ENCODE peak calls at places on chromosomes 16 and 17, in nine cellular contexts. R is upper lobe of left lung, T is SK-N-SH, J is HL-60, O is HCT116, K is endothelial cell of umbilical vein, G is Panc1, V is HepG2, N is GM12891. F is an unnamed sample.
A peak's percentile ranks its signal among the peaks of the same experiment; 100 is the strongest.

GRCh38 chr16:55035037-55035436 is 104.4 kb downstream of the IRX5 start:
- DNase-seq in K (no peak), G (no peak), O (peak; percentile 19), N (no peak), T (peak; percentile 73), R (peak; percentile 42), J (no peak), V (peak; percentile 29), F (peak; percentile 32)

GRCh38 chr16:80027007-80027965 is 426.7 kb upstream of the MAF start:
- DNase-seq in J (peak; percentile 30), N (peak; percentile 2), V (peak; percentile 80), O (no peak), K (peak; percentile 71), T (no peak), G (peak; percentile 66), R (peak; percentile 70), F (peak; percentile 35)

GRCh38 chr17:21280081-21280518 is 4.4 kb upstream of the MAP2K3 start:
- DNase-seq in J (peak; percentile 81), O (peak; percentile 60), R (peak; percentile 95), T (peak; percentile 93), G (peak; percentile 52), V (peak; percentile 73), N (peak; percentile 79), K (peak; percentile 69), F (peak; percentile 93)

GRCh38 chr17:79154446-79154845 is 79.8 kb downstream of the ENGASE start:
- DNase-seq in V (no peak), G (no peak), O (no peak), K (no peak), R (peak; percentile 40), T (peak; percentile 70), N (no peak), J (no peak), F (peak; percentile 32)

GRCh38 chr17:72397223-72397667 is 276.4 kb downstream of the SOX9 start:
- DNase-seq in G (no peak), R (no peak), N (no peak), T (no peak), O (no peak), V (peak; percentile 74), J (no peak), K (no peak), F (no peak)

GRCh38 chr17:48990882-48991357 is 6.3 kb upstream of the IGF2BP1 start:
- DNase-seq in K (no peak), V (no peak), R (no peak), O (no peak), N (no peak), J (no peak), G (no peak), T (no peak), F (no peak)

GRCh38 chr16:50038756-50039529 is 13.9 kb downstream of the CNEP1R1 start:
- DNase-seq in J (peak; percentile 93), V (no peak), R (peak; percentile 81), G (no peak), N (no peak), K (no peak), T (no peak), O (no peak), F (peak; percentile 31)

GRCh38 chr17:32769846-32770245 is 107.1 kb downstream of the MYO1D start:
- DNase-seq in O (no peak), T (no peak), N (no peak), K (no peak), G (no peak), J (no peak), R (no peak), V (peak; percentile 9), F (no peak)

GRCh38 chr17:76544123-76544915 is 4.5 kb downstream of the PRCD start:
- DNase-seq in N (no peak), R (no peak), T (peak; percentile 90), K (no peak), J (no peak), V (no peak), G (no peak), O (no peak), F (no peak)

GRCh38 chr17:19553036-19553435 is 19.4 kb downstream of the SLC47A1 start:
- DNase-seq in G (no peak), V (no peak), R (no peak), J (no peak), T (no peak), N (no peak), O (no peak), K (no peak), F (no peak)

GRCh38 chr17:67108411-67108810 is 64.1 kb downstream of the CACNG1 start:
- DNase-seq in T (no peak), V (no peak), G (no peak), N (no peak), R (no peak), J (no peak), K (no peak), O (no peak), F (no peak)

GRCh38 chr17:70270554-70270953 is 101.2 kb downstream of the KCNJ2 start:
- DNase-seq in T (no peak), O (no peak), R (no peak), J (no peak), K (peak; percentile 55), G (no peak), V (no peak), N (no peak), F (no peak)

GRCh38 chr17:28131592-28131991 is 89.1 kb downstream of the NLK start:
- DNase-seq in G (no peak), K (peak; percentile 51), O (no peak), R (no peak), T (no peak), N (no peak), V (no peak), J (no peak), F (no peak)

GRCh38 chr17:65990593-65990992 is 201.3 kb downstream of the CEP112 start:
- DNase-seq in N (no peak), J (no peak), G (no peak), V (no peak), K (no peak), O (no peak), T (no peak), R (no peak), F (no peak)

GRCh38 chr16:58025351-58026138 is at the start of gene MMP15:
- DNase-seq in R (peak; percentile 94), V (peak; percentile 91), K (peak; percentile 55), G (no peak), N (peak; percentile 79), T (peak; percentile 87), O (peak; percentile 94), J (no peak), F (peak; percentile 94)

GRCh38 chr17:70380017-70380416 is 210.7 kb downstream of the KCNJ2 start:
- DNase-seq in V (no peak), J (no peak), G (no peak), O (no peak), R (no peak), K (no peak), N (no peak), T (no peak), F (no peak)

GRCh38 chr17:80501739-80502577 is 25.6 kb upstream of the NPTX1 start:
- DNase-seq in J (no peak), T (no peak), K (no peak), V (no peak), O (no peak), R (no peak), G (no peak), N (no peak), F (no peak)
- TF ChIP-seq POLR2AphosphoS5 in J (no peak), T (no peak), K (no peak), V (no peak), O (no peak), R (no peak), G (no peak), N (no peak), F (no peak)

GRCh38 chr17:8151641-8152111 is 528 bp downstream of the PER1 start:
- DNase-seq in N (no peak), K (peak; percentile 62), R (peak; percentile 88), T (no peak), J (no peak), G (no peak), O (no peak), V (no peak), F (peak; percentile 90)
- TF ChIP-seq POLR2AphosphoS5 in N (no peak), K (no peak), R (no peak), T (no peak), J (no peak), G (no peak), O (no peak), V (no peak), F (peak; percentile 94)

GRCh38 chr16:9105189-9105588 is 13.7 kb downstream of the HAPSTR1 start:
- DNase-seq in J (no peak), R (no peak), K (no peak), V (no peak), N (no peak), O (no peak), G (no peak), T (no peak), F (no peak)

GRCh38 chr16:9099131-9099625 is 7.7 kb downstream of the HAPSTR1 start:
- DNase-seq in K (no peak), T (no peak), J (no peak), G (no peak), V (peak; percentile 36), N (peak; percentile 16), O (no peak), R (peak; percentile 65), F (peak; percentile 32)

GRCh38 chr16:9102943-9103342 is 11.5 kb downstream of the HAPSTR1 start:
- DNase-seq in R (no peak), J (no peak), O (no peak), V (no peak), T (no peak), N (no peak), G (no peak), K (no peak), F (no peak)

GRCh38 chr16:9103546-9103945 is 12.1 kb downstream of the HAPSTR1 start:
- DNase-seq in T (no peak), V (no peak), R (no peak), N (no peak), J (no peak), K (no peak), O (no peak), G (no peak), F (no peak)

GRCh38 chr16:9102379-9102778 is 10.9 kb downstream of the HAPSTR1 start:
- DNase-seq in O (no peak), N (no peak), R (no peak), K (no peak), V (no peak), J (no peak), T (no peak), G (no peak), F (no peak)
- TF ChIP-seq POLR2AphosphoS5 in O (no peak), N (no peak), R (no peak), K (no peak), V (no peak), J (peak; percentile 23), T (peak; percentile 47), G (no peak), F (peak; percentile 53)

DNA sequence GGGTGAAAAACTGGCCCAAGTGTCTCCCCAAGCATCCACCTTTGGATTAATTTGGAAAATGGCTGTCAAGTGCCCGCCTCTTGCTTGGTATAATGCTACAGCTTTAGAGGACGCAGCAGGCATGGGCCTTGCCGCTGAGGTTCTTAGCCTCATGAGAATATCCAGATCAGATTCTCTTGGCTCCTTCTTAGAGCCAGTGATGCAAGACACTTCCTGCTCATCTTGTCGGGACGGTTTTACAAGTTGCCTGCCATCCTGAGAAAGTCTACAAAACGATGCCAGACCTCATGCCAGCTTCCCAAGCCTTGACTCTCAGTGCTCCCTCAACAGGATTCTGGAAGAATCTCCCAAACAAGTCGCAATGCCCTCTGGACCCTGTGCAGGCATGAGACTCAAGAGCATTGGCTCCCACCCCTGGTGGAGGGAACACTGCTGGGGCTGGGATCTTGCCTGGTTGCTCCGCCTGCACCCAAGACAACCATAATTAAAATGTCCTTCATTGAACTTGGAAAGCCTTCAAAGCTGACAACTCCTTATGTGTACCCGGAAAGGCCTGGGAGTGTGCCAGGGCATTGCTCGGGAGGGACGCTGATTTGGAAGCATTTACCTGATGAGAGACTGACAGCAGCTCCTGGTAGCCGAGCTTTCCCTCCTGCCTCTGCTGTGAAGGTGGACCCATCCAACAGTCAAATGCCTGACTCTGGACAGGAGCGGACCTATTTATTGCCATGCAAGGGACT is 25.8 kb upstream of the STH start:
- DNase-seq in K (no peak), V (no peak), N (no peak), J (no peak), R (peak; percentile 40), T (no peak), O (no peak), G (no peak), F (peak; percentile 76)
- TF ChIP-seq POLR2AphosphoS5 in K (no peak), V (no peak), N (no peak), J (no peak), R (no peak), T (no peak), O (no peak), G (no peak), F (no peak)

F was measured in stomach.